ENCODE peak calls at places on chromosomes 1 and 21, in four cellular contexts. U, X, G and Y are unnamed samples.
A peak's percentile ranks its signal among the peaks of the same experiment; 100 is the strongest.

GRCh38 chr1:18783705-18784522 is 75.5 kb downstream of the TAS1R2 start:
- DNase-seq in G (no peak), U (no peak), X (no peak), Y (no peak)

GRCh38 chr1:228205526-228206436 is 2.1 kb upstream of the OBSCN start:
- DNase-seq in U (no peak), X (peak; percentile 22), G (no peak), Y (no peak)

GRCh38 chr1:180096584-180097318 is 57.9 kb upstream of the QSOX1 start:
- DNase-seq in X (no peak), U (no peak), G (peak; percentile 72), Y (peak; percentile 89)

GRCh38 chr21:33247596-33247995 is 17.9 kb downstream of the IFNAR2 start:
- DNase-seq in U (no peak), G (no peak), X (no peak), Y (no peak)

GRCh38 chr1:166884040-166884642 is 8.1 kb upstream of the TADA1 start:
- DNase-seq in U (no peak), X (peak; percentile 38), G (peak; percentile 22), Y (peak; percentile 17)

GRCh38 chr1:3530931-3531818 is 76.7 kb downstream of the ARHGEF16 start:
- DNase-seq in G (no peak), U (no peak), X (peak; percentile 79), Y (no peak)

GRCh38 chr1:88169144-88169543 is 514.9 kb upstream of the PKN2 start:
- DNase-seq in U (no peak), G (no peak), X (no peak), Y (no peak)

GRCh38 chr1:222784371-222784770 is 30.5 kb upstream of the DISP1 start:
- DNase-seq in U (no peak), G (no peak), X (no peak), Y (no peak)

GRCh38 chr1:91596474-91596873 is 95.8 kb downstream of the CDC7 start:
- DNase-seq in X (no peak), U (no peak), G (peak; percentile 63), Y (peak; percentile 78)

GRCh38 chr1:27044613-27045091 is 32.0 kb upstream of the TENT5B start:
- DNase-seq in U (no peak), X (peak; percentile 87), G (peak; percentile 74), Y (peak; percentile 77)

DNA sequence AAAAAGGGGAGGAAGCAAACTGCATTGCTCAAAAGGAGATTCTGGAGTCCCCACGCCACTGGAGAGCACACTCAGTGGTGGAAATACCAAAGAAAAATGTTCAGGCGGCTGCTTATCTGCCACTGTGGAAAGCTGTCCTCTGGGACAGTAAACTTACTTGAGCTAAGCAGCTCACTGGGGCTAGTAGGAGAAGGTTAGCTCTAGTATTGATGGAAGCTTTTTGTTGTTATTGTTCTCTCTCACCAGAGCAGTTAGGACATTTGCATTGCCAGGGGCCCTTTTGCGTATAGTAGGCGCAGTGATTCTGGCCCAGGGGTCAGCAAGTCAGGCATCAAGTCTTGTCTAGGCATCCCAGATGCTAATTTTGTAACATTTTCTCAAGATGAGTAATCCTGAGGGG is 15.6 kb downstream of the BACE2 start:
- DNase-seq in X (no peak), U (no peak), G (no peak), Y (no peak)
- H3K4me3 ChIP-seq in X (no peak overlapping the region), U (no peak overlapping the region), G (no peak overlapping the region), Y (no peak overlapping the region)

DNA sequence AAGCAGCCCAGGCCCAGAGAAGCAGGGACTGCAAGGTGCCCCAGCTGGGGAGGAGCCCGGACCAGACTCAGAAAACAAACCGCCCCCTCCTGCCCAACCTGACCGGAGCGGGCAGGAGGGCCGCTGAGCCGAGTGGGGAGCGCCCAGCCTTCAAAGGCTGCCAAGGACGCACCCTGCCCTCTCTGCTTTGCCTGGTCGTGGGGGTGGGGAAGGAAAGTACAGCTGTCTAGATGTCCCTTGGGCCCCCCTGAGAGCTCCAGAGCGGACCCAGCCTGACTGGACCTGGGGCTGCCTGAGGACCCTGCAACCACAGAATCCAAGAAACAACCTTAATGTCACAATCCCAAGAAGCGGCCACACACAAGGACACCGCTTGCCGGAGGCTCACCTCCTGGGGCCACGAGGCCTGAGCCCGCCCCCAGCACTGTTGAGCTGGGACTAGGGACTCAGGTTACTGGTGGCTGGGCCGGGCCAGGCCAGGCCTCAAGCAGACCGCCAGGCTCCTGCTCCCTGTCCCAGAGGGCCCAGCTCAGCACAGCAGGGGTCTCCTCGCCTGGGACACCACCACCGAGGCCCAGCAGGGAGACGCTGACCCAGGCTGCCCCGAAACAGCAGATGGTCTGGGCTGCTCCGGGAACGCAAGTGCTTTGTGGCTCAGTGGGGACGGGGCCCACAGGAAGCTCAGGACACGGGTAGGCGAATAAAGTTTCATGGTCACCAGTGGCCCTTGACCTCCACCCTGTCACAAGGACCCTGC is 1.4 kb downstream of the DVL1 start:
- DNase-seq in G (peak; percentile 48), U (no peak), X (peak; percentile 70), Y (peak; percentile 43)
- H3K4me3 ChIP-seq in G (peak overlapping the region; percentile 84), U (peak overlapping the region; percentile 72), X (peak overlapping the region; percentile 63), Y (peak overlapping the region; percentile 71)

GRCh38 chr1:151839457-151840409 is at the start of gene C2CD4D:
- DNase-seq in G (peak; percentile 21), X (peak; percentile 60), U (no peak), Y (no peak)
- H3K4me3 ChIP-seq in G (peak within 1 kb of the TSS; percentile 43), X (peak within 1 kb of the TSS; percentile 42), U (peak within 1 kb of the TSS; percentile 34), Y (no peak within 1 kb of the TSS)

DNA sequence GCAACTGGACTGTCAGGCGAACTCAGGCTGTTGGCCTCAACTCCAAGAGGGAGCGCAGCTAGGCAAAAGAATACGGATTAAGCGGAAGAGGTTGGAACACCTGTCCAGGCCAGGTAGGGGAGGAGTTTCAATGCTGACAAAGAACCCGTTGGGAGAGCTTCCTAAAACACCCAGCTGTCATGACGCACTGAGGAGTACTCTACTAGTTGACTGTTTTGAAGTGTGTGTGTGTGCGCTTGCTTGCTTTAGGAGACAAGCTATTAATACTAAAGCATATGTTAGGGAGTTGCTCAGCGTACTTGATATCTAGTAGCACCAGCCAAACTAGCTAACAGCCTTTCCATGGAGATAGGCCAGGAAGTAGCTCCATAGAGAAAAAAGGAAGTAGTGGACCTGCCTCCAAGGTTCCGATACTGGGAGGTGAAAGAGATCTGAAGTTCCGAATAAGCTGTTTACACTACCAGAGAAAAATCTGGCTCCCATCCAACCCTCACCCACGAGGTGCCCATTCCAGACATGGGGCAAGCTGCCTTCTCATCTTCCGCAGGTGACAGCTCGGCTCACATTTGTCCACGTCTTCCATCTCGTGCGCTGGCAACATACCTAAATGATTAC is 974 bp upstream of the FNBP1L start:
- DNase-seq in U (no peak), G (no peak), X (peak; percentile 53), Y (no peak)
- H3K4me3 ChIP-seq in U (peak overlapping the region; percentile 97), G (no peak overlapping the region), X (peak overlapping the region; percentile 81), Y (peak overlapping the region; percentile 64)

GRCh38 chr1:189682591-189682990 is 795.1 kb downstream of the BRINP3 start:
- DNase-seq in X (no peak), G (no peak), U (no peak), Y (no peak)
- H3K4me3 ChIP-seq in X (no peak overlapping the region), G (no peak overlapping the region), U (no peak overlapping the region), Y (no peak overlapping the region)